ENCODE peak calls at places on chromosome 2, in nine cellular contexts. P, H, G, Z, B, S, K, C and E are unnamed samples.

GRCh38 chr2:187546762-187547333 is 7.4 kb downstream of the TFPI start:
- DNase-seq in K (no peak), Z (no peak), B (no peak), C (no peak), S (no peak), P (no peak), G (no peak), H (no peak), E (no peak)

GRCh38 chr2:69663860-69664259 is 20.3 kb upstream of the AAK1 start:
- DNase-seq in Z (no peak), S (no peak), P (no peak), H (no peak), G (no peak), K (no peak), C (no peak), B (no peak), E (no peak)

GRCh38 chr2:148922776-148923175 is 47.7 kb downstream of the KIF5C start:
- DNase-seq in B (no peak), G (no peak), P (no peak), Z (no peak), S (no peak), K (no peak), C (no peak), H (peak; percentile 37), E (no peak)

GRCh38 chr2:224359569-224359968 is 42.3 kb downstream of the FAM124B start:
- DNase-seq in P (peak; percentile 59), C (no peak), B (no peak), G (no peak), K (no peak), S (no peak), H (peak; percentile 65), Z (no peak), E (no peak)

GRCh38 chr2:133492719-133493366 is 75.4 kb downstream of the NCKAP5 start:
- DNase-seq in G (no peak), K (no peak), Z (no peak), H (no peak), P (no peak), B (no peak), S (no peak), C (no peak), E (no peak)

GRCh38 chr2:159612255-159612901 is 4.0 kb downstream of the BAZ2B start:
- DNase-seq in H (no peak), P (peak; percentile 56), G (no peak), C (no peak), K (no peak), B (no peak), S (no peak), Z (peak; percentile 31), E (no peak)

GRCh38 chr2:138829326-138829725 is 49.1 kb upstream of the NXPH2 start:
- DNase-seq in G (no peak), S (peak; percentile 28), K (no peak), Z (peak; percentile 4), P (peak; percentile 82), B (peak; percentile 8), H (peak; percentile 79), C (no peak), E (no peak)

GRCh38 chr2:62196278-62196901 is 475 bp downstream of the B3GNT2 start:
- DNase-seq in K (peak; percentile 81), B (peak; percentile 56), S (peak; percentile 49), H (peak; percentile 77), C (no peak), Z (no peak), G (peak; percentile 67), P (no peak), E (peak; percentile 71)

GRCh38 chr2:66888791-66889631 is 454.1 kb downstream of the MEIS1 start:
- DNase-seq in B (no peak), C (no peak), K (peak; percentile 95), P (no peak), S (no peak), H (no peak), G (no peak), Z (peak; percentile 100), E (no peak)

GRCh38 chr2:112065486-112065885 is 10.4 kb downstream of the TMEM87B start:
- DNase-seq in C (no peak), K (no peak), Z (no peak), P (no peak), B (no peak), S (no peak), H (no peak), G (no peak), E (no peak)

GRCh38 chr2:234290671-234291070 is 206.2 kb downstream of the ARL4C start:
- DNase-seq in K (peak; percentile 72), Z (no peak), B (peak; percentile 92), C (no peak), G (no peak), P (no peak), S (no peak), H (no peak), E (peak; percentile 78)

GRCh38 chr2:233822101-233822771 is 32.1 kb downstream of the HJURP start:
- DNase-seq in B (no peak), C (no peak), H (no peak), Z (no peak), S (no peak), P (no peak), G (no peak), K (peak; percentile 60), E (peak; percentile 39)

GRCh38 chr2:20148411-20148810 is 76.5 kb downstream of the SDC1 start:
- DNase-seq in P (no peak), G (no peak), Z (no peak), C (no peak), H (no peak), K (no peak), B (no peak), S (no peak), E (no peak)
- H3K27ac ChIP-seq in P (no peak overlapping the region), G (peak overlapping the region; percentile 74), Z (peak overlapping the region; percentile 72), C (no peak overlapping the region), H (no peak overlapping the region), K (no peak overlapping the region), B (no peak overlapping the region), S (no peak overlapping the region), E (peak overlapping the region; percentile 33)

GRCh38 chr2:200614249-200614648 is 28.4 kb downstream of the AOX1 start:
- DNase-seq in P (no peak), H (no peak), C (no peak), Z (no peak), G (no peak), K (no peak), B (no peak), S (no peak), E (no peak)
- H3K4me1 ChIP-seq in P (no peaks in the 10 kb centered on the region), H (no peaks in the 10 kb centered on the region), C (peaks cover 6% of the 10 kb centered on the region), Z (peaks cover 12% of the 10 kb centered on the region), G (no peaks in the 10 kb centered on the region), K (no peaks in the 10 kb centered on the region), B (no peaks in the 10 kb centered on the region), S (peaks cover 17% of the 10 kb centered on the region), E (no peaks in the 10 kb centered on the region)

GRCh38 chr2:118310016-118310877 is 222.0 kb downstream of the INSIG2 start:
- DNase-seq in S (peak; percentile 13), P (peak; percentile 91), H (peak; percentile 79), B (peak; percentile 78), Z (peak; percentile 8), K (no peak), C (no peak), G (no peak), E (peak; percentile 32)
- H3K27ac ChIP-seq in S (no peak overlapping the region), P (peak overlapping the region; percentile 55), H (peak overlapping the region; percentile 82), B (peak overlapping the region; percentile 66), Z (no peak overlapping the region), K (peak overlapping the region; percentile 61), C (no peak overlapping the region), G (peak overlapping the region; percentile 52), E (peak overlapping the region; percentile 53)

DNA sequence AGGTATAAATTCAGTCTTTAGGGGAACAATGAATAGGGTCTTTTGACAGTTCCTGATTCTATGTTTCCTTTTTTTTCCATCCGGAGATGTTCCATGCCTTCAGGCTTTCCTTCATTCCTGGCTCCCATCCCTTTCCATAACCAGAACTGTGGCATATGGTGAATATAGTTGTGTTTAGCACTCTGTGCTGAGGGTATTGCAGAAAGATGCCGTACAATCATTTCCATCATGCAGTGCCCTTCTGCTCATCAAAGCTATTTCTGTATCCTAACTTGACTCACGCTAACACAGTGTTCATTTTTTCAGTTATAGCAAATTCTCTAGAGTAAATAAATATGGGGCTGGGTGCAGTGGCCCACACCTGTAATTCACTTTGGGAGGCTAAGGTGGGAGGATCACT is 131.9 kb upstream of the EML6 start:
- DNase-seq in B (no peak), G (no peak), Z (no peak), C (no peak), P (no peak), H (no peak), K (no peak), S (no peak), E (no peak)
- H3K4me1 ChIP-seq in B (peaks cover 87% of the 10 kb centered on the region), G (peaks cover 8% of the 10 kb centered on the region), Z (peaks cover 8% of the 10 kb centered on the region), C (peaks cover 26% of the 10 kb centered on the region), P (no peaks in the 10 kb centered on the region), H (peaks cover 2% of the 10 kb centered on the region), K (peaks cover 30% of the 10 kb centered on the region), S (peaks cover 85% of the 10 kb centered on the region), E (peaks cover 83% of the 10 kb centered on the region)

DNA sequence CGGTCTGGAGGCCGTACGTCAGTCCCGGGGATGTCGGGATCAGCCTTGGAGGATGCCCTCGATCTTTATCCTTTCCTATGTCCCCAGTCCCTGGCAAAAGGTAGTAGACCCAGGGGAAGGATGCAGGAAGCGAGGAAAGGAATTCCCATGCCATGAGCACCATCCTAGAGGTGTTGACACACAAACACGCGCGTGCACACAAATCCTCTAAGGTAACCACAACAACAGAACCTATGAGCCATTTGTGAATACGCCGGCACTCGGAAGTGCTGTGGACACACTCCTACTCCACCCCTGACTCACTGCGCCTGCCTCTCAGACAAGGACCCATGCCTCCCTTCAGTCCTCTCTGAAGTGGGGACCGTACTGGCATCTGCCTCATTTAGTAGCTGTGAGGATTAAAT is 11.3 kb upstream of the MLPH start:
- DNase-seq in G (no peak), B (no peak), K (no peak), C (no peak), Z (peak; percentile 60), H (no peak), S (no peak), P (no peak), E (no peak)
- H3K27ac ChIP-seq in G (peak overlapping the region; percentile 96), B (peak overlapping the region; percentile 37), K (peak overlapping the region; percentile 96), C (peak overlapping the region; percentile 76), Z (peak overlapping the region; percentile 69), H (no peak overlapping the region), S (peak overlapping the region; percentile 92), P (no peak overlapping the region), E (no peak overlapping the region)

GRCh38 chr2:32284321-32284720 is 6.6 kb downstream of the YIPF4 start:
- DNase-seq in S (no peak), K (no peak), B (no peak), G (no peak), Z (peak; percentile 68), C (no peak), H (no peak), P (no peak), E (no peak)
- H3K4me1 ChIP-seq in S (peaks cover 44% of the 10 kb centered on the region), K (peaks cover 52% of the 10 kb centered on the region), B (peaks cover 74% of the 10 kb centered on the region), G (no peaks in the 10 kb centered on the region), Z (peaks cover 7% of the 10 kb centered on the region), C (peaks cover 6% of the 10 kb centered on the region), H (no peaks in the 10 kb centered on the region), P (no peaks in the 10 kb centered on the region), E (peaks cover 32% of the 10 kb centered on the region)

DNA sequence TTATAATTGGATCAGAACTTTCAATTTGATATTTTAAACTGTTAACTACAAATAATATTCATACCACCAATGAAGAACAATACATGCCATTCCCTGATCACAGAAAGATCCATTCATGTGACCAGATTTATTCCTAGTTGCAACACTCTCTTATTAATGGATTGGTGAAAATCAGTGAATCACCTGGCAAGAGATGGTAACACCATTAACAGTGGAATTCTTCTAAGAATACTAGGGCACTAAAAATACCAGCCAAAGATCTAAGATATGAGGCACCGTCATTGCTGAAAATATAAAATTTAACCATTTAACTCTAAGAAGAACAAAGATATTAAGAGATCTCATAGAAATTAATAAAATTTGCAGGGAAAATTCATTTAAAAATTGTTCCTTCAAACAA is 58.1 kb downstream of the MAP4K3 start:
- DNase-seq in Z (no peak), S (no peak), B (no peak), G (no peak), P (no peak), C (no peak), H (no peak), K (no peak), E (no peak)
- H3K27ac ChIP-seq in Z (no peak overlapping the region), S (no peak overlapping the region), B (no peak overlapping the region), G (no peak overlapping the region), P (no peak overlapping the region), C (no peak overlapping the region), H (no peak overlapping the region), K (peak overlapping the region; percentile 66), E (no peak overlapping the region)